ENCODE peak calls at places on chromosomes 4 and X, in nine cellular contexts. E, U, D, W, F, N, L, M and H are unnamed samples.

GRCh38 chr4:42280327-42281095 is 116.8 kb upstream of the SHISA3 start:
- DNase-seq in E (no peak), U (peak), D (peak), W (no peak), F (peak), N (peak), L (peak), M (peak), H (peak)

GRCh38 chr4:116387942-116388474 is 697.4 kb downstream of the TRAM1L1 start:
- DNase-seq in E (no peak), U (no peak), D (no peak), W (no peak), F (no peak), N (no peak), L (no peak), M (no peak), H (no peak)

GRCh38 chrX:130825509-130825908 is 77.5 kb downstream of the ENOX2 start:
- DNase-seq in E (no peak), U (no peak), D (no peak), W (no peak), F (no peak), N (no peak), L (no peak), M (no peak), H (no peak)

GRCh38 chr4:75555294-75556164 is at the start of gene ODAPH:
- DNase-seq in E (no peak), U (peak), D (peak), W (no peak), F (no peak), N (no peak), L (peak), M (no peak), H (peak)

GRCh38 chrX:133638285-133638684 is 223.0 kb upstream of the GPC4 start:
- DNase-seq in E (no peak), U (no peak), D (no peak), W (no peak), F (no peak), N (peak), L (no peak), M (no peak), H (no peak)

GRCh38 chrX:65671966-65672365 is 4.5 kb downstream of the MSN start:
- DNase-seq in E (no peak), U (no peak), D (no peak), W (no peak), F (no peak), N (no peak), L (no peak), M (no peak), H (no peak)

GRCh38 chrX:101550362-101550761 is at the start of gene ARMCX1:
- DNase-seq in E (peak), U (peak), D (peak), W (no peak), F (no peak), N (peak), L (peak), M (peak), H (peak)

GRCh38 chr4:161252520-161253141 is 911.2 kb downstream of the FSTL5 start:
- DNase-seq in E (no peak), U (peak), D (peak), W (no peak), F (peak), N (peak), L (peak), M (no peak), H (no peak)

GRCh38 chr4:57037982-57038604 is 59.4 kb downstream of the POLR2B start:
- DNase-seq in E (peak), U (peak), D (peak), W (no peak), F (peak), N (peak), L (peak), M (peak), H (peak)

GRCh38 chr4:138053601-138054322 is 188.4 kb downstream of the SLC7A11 start:
- DNase-seq in E (no peak), U (peak), D (peak), W (no peak), F (no peak), N (peak), L (peak), M (no peak), H (peak)

GRCh38 chr4:126701756-126702155 is 931.0 kb upstream of the INTU start:
- DNase-seq in E (no peak), U (no peak), D (no peak), W (no peak), F (no peak), N (peak), L (no peak), M (no peak), H (peak)